ENCODE peak calls at places on chromosome 1, in five cellular contexts. K is fibroblast of mammary gland, I is cardiac muscle cell, T is coronary artery, G is GM13977. Q is an unnamed sample.

GRCh38 chr1:16351449-16351993 is 759 bp downstream of the FBXO42 start:
- DNase-seq in K (peak), I (peak), T (no peak), G (no peak), Q (no peak)

GRCh38 chr1:233328661-233329498 is 1.4 kb downstream of the MAP3K21 start:
- DNase-seq in I (peak), G (no peak), K (no peak), T (no peak), Q (peak)

GRCh38 chr1:234208791-234209190 is 164.5 kb upstream of the COA6 start:
- DNase-seq in G (no peak), K (peak), T (no peak), I (no peak), Q (no peak)

GRCh38 chr1:180282401-180282800 is 52.3 kb downstream of the LHX4 start:
- DNase-seq in I (no peak), G (no peak), K (no peak), T (no peak), Q (no peak)

GRCh38 chr1:67441183-67441582 is 11.0 kb upstream of the SERBP1 start:
- DNase-seq in G (no peak), I (peak), T (no peak), K (peak), Q (peak)

GRCh38 chr1:234699795-234700665 is 90.1 kb upstream of the IRF2BP2 start:
- DNase-seq in G (peak), I (peak), K (peak), T (no peak), Q (no peak)

GRCh38 chr1:200311256-200311655 is 98.6 kb downstream of the ZNF281 start:
- DNase-seq in T (no peak), G (no peak), K (peak), I (peak), Q (no peak)

GRCh38 chr1:230909974-230910754 is 41.8 kb upstream of the C1orf198 start:
- DNase-seq in T (no peak), G (no peak), K (no peak), I (no peak), Q (no peak)

GRCh38 chr1:6601865-6602668 is 602 bp downstream of the KLHL21 start:
- DNase-seq in K (peak), T (no peak), G (peak), I (no peak), Q (peak)

GRCh38 chr1:210416681-210417080 is 88.0 kb downstream of the HHAT start:
- DNase-seq in G (no peak), T (no peak), K (no peak), I (no peak), Q (no peak)

GRCh38 chr1:54886724-54887664 is at the start of gene DHCR24:
- DNase-seq in G (peak), K (peak), I (peak), T (no peak), Q (peak)

GRCh38 chr1:53070621-53071020 is 8.6 kb downstream of the PODN start:
- DNase-seq in T (no peak), G (no peak), I (no peak), K (no peak), Q (no peak)

GRCh38 chr1:7956218-7957032 is 5.1 kb upstream of the PARK7 start:
- DNase-seq in I (no peak), T (no peak), G (no peak), K (peak), Q (no peak)

GRCh38 chr1:41340655-41341364 is 20.4 kb upstream of the FOXO6 start:
- DNase-seq in T (no peak), G (no peak), I (no peak), K (no peak), Q (no peak)
- TF ChIP-seq CTCF in T (no peak), G (no peak), I (no peak), K (no peak), Q (no peak)

GRCh38 chr1:211891708-211892107 is 61.1 kb upstream of the LPGAT1 start:
- DNase-seq in G (no peak), I (no peak), T (no peak), K (no peak), Q (no peak)
- TF ChIP-seq CTCF in G (no peak), I (no peak), T (no peak), K (no peak), Q (no peak)

GRCh38 chr1:77465139-77465538 is 183.3 kb downstream of the AK5 start:
- DNase-seq in I (no peak), G (no peak), K (no peak), T (no peak), Q (no peak)

GRCh38 chr1:77468556-77468955 is 186.7 kb downstream of the AK5 start:
- DNase-seq in I (no peak), T (no peak), G (no peak), K (no peak), Q (no peak)

GRCh38 chr1:77465922-77466321 is 184.1 kb downstream of the AK5 start:
- DNase-seq in G (no peak), I (no peak), T (no peak), K (no peak), Q (no peak)

GRCh38 chr1:77467741-77468140 is 185.9 kb downstream of the AK5 start:
- DNase-seq in I (no peak), K (no peak), G (no peak), T (no peak), Q (no peak)

DNA sequence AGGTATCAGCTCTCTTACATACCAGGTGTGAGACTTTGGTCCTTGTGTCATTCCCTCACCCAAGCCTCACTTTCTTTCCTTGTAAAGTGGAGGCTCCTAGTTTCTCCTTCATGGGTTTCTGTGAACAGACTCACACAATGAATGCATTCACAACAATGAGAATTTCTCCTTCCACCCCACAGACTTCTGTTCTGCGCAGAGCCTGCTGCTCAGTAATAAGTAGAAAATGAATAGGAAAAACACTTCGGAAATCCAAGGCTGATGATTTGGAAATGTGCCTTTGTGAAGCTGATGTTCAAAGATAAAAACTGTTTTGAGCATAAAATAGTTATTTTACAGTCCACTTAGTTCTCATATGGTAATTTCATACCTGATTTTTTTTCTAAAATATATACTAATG is 185.4 kb downstream of the AK5 start:
- DNase-seq in I (no peak), K (no peak), T (no peak), G (no peak), Q (no peak)
- TF ChIP-seq CTCF in I (no peak), K (no peak), T (no peak), G (no peak), Q (no peak)

DNA sequence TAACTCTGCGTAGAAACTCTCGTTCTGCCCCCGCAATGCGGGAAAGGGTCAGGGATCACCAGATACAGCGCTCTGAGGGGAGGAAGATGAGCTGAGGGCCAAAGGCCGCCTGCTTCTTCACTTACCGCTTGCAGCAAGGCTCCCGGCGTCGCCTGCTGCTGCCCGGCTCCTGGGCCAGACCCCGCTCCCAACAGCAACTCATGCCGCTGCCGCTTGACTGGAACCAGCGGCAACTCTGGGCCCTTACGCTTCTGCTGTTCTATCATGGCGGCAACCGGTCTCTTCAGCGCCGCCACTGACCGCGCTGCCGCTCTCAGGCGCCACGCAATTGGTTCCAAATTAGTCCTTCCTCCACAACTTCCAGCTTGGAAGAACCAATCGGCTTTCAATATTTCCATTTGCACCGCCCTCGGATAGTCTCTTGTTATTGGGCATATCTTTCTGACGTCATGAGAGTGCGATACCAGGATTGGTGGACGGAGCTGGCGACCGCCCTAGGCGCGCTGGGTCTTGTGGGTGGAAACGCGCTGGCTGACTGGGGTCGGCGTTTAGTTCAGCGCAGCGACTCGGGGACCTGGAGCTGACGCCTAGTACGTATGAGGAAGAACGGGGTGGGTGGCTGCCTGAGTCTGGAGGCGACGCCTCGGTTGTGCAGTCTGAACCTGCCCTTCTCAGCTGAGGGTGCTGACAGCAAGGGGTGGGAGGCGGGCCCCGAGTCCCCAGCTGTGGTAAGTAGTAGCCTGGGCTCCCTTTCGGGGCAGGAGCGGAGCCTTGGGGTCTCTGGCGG is at the start of the genes SNRNP40 and ZCCHC17:
- DNase-seq in G (peak), T (peak), K (peak), I (peak), Q (peak)
- TF ChIP-seq CTCF in G (no peak), T (no peak), K (no peak), I (peak), Q (no peak)

GRCh38 chr1:59880735-59881134 is 45.8 kb downstream of the CYP2J2 start:
- DNase-seq in I (peak), G (no peak), T (no peak), K (peak), Q (no peak)

GRCh38 chr1:59878370-59878769 is 48.2 kb downstream of the CYP2J2 start:
- DNase-seq in G (no peak), T (no peak), I (no peak), K (no peak), Q (no peak)

GRCh38 chr1:59877108-59877682 is 49.4 kb downstream of the CYP2J2 start:
- DNase-seq in K (no peak), I (no peak), G (no peak), T (no peak), Q (no peak)

GRCh38 chr1:59880001-59880400 is 46.6 kb downstream of the CYP2J2 start:
- DNase-seq in T (no peak), I (peak), G (no peak), K (no peak), Q (no peak)

GRCh38 chr1:59879556-59879955 is 47.0 kb downstream of the CYP2J2 start:
- DNase-seq in K (peak), T (no peak), I (peak), G (peak), Q (peak)
- TF ChIP-seq CTCF in K (peak), T (no peak), I (peak), G (peak), Q (peak)

GRCh38 chr1:21115098-21115760 is 61.5 kb downstream of the EIF4G3 start:
- DNase-seq in T (no peak), G (no peak), I (peak), K (peak), Q (no peak)
- TF ChIP-seq CTCF in T (no peak), G (no peak), I (no peak), K (no peak), Q (no peak)

DNA sequence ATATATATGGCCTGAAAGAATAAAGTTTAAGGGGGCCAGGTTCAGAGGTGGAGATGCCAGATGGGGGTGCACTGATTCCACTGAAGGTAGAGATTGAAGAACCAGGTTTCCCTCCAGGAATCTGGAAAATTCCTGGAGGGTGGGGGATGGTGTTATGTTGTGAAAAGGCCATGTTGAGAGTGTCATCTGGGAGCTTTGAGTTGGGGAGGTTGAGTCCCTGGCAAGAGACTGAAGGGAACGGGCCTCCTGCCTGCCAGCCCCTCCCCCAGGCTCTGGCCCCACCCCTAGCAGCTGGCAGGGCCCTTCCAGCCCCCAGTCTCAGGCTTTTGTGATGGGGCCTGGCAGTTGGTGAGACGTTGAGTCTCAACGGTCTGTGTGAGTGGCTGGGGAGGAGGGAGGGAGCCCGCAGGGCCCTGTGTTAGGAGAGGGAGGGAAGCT is 4.1 kb downstream of the PTPRU start:
- DNase-seq in T (no peak), K (no peak), I (peak), G (no peak), Q (no peak)
- TF ChIP-seq CTCF in T (no peak), K (no peak), I (peak), G (no peak), Q (no peak)

DNA sequence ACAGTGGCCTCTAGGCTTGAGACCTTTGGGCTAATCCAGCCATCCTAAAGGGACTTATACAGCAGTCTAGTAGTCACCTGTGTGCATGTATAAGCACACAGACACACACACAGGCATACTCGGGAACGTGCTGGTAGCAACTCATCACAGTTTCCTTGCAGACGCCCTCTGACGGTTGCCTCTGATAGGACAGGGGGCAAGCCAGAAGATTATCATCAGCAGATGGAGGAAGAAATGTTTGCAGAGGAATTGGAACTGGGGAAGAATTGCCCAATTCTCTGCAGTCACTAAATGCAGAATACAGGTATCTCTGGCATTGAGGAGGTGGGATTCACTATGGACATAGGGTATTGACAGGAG is 222.2 kb downstream of the C1orf94 start:
- DNase-seq in T (peak), K (no peak), G (no peak), I (no peak), Q (no peak)
- TF ChIP-seq CTCF in T (no peak), K (no peak), G (no peak), I (no peak), Q (no peak)

DNA sequence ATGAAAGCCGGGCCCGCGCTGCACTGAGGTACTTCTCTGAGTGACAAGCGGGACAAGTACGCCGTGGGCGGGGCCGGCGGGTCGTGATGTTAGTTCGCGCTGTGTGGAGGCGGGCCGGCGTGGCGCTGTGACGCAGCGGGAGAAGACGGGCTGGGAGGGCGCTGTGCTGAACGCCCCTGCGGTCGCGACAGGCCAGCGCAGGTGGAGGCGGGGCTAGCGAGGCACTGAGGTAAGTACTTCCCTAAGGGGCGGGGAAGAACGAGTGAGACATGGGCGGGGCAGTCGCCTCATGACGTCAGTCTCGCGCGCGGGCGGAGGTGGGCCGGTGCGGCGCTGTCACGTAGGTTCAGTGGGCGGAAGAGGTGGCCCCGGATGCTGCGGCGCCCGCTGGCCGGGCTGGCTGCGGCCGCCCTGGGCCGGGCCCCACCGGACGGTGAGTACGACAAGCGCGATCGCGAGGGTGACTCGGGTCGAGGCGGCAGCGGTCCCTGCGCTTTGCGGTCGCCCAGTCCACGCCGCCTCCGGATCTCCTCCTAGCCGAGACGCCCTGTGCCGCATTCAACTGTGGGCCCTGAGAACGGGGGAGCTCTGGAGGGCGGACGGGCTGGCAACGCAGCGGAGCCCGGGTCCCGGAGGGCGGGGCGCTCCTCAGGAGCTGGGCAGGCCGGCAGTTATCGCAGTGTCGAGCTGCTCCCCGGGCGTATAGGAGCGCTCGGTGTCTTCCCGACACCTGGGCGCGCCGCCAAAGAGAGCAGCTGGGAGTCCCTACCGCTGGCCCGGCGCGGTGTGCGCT is at the start of gene GUK1:
- DNase-seq in T (peak), K (peak), G (peak), I (peak), Q (peak)
- TF ChIP-seq CTCF in T (no peak), K (no peak), G (peak), I (no peak), Q (no peak)

GRCh38 chr1:160618763-160619274 is 28.0 kb downstream of the SLAMF1 start:
- DNase-seq in K (no peak), G (no peak), T (no peak), I (no peak), Q (no peak)
- TF ChIP-seq CTCF in K (peak), G (peak), T (peak), I (peak), Q (peak)